ENCODE peak calls at places on chromosomes 7 and 10, in ten cellular contexts. T is CD4-positive, CD25-positive, alpha-beta regulatory T cell; L is NCI-H460; U is neural progenitor cell; M is T-cell; J is GM06990; I is activated T-cell treated with anti-CD3 and anti-CD28 coated beads for 48 hours; K is stimulated activated CD8-positive, alpha-beta memory T cell treated with anti-CD3 and anti-CD28 coated beads, Interleukin-15, amount 100 ng/mL, for 4 hours; G is T-helper 2 cell treated with Interferon-gamma antibody and Interleukin-4, amounts not matched to agents 5 μg/mL and 100 μg/mL, for 36 hours; S is right lobe of liver. W is an unnamed sample.

GRCh38 chr7:130982160-130982638 is 248.2 kb upstream of the KLF14 start:
- DNase-seq in L (peak; percentile 51), U (peak; percentile 53), S (no peak), G (peak; percentile 44), M (no peak), T (no peak), I (no peak), J (no peak), K (no peak), W (no peak)

GRCh38 chr10:33886299-33886698 is 551.8 kb upstream of the NRP1 start:
- DNase-seq in K (no peak), U (no peak), S (no peak), M (no peak), G (no peak), L (no peak), J (no peak), T (no peak), I (no peak), W (no peak)

GRCh38 chr10:98262571-98262970 is 5.4 kb downstream of the LOXL4 start:
- DNase-seq in U (no peak), L (peak; percentile 20), K (no peak), G (no peak), M (no peak), J (no peak), S (peak; percentile 86), I (no peak), T (no peak), W (no peak)

GRCh38 chr10:10826125-10826524 is 191.5 kb upstream of the CELF2 start:
- DNase-seq in M (no peak), J (no peak), I (no peak), G (no peak), L (no peak), U (no peak), K (no peak), T (no peak), S (no peak), W (no peak)

GRCh38 chr7:100894860-100895700 is 608 bp downstream of the ACHE start:
- DNase-seq in J (no peak), T (peak; percentile 36), M (peak; percentile 45), S (peak; percentile 66), G (no peak), I (peak; percentile 51), K (no peak), L (no peak), U (peak; percentile 93), W (no peak)

GRCh38 chr7:79090543-79090942 is 362.9 kb downstream of the MAGI2 start:
- DNase-seq in J (no peak), M (no peak), K (no peak), I (no peak), S (no peak), G (no peak), U (no peak), T (no peak), L (no peak), W (no peak)

GRCh38 chr7:41013117-41013516 is 689.8 kb downstream of the INHBA start:
- DNase-seq in S (no peak), U (no peak), M (no peak), I (no peak), T (no peak), L (no peak), J (no peak), K (no peak), G (no peak), W (no peak)

GRCh38 chr7:21256310-21256877 is 171.5 kb upstream of the SP4 start:
- DNase-seq in L (peak; percentile 36), S (no peak), U (peak; percentile 39), J (no peak), M (peak; percentile 7), I (no peak), K (no peak), T (no peak), G (no peak), W (no peak)

GRCh38 chr10:36880898-36881297 is 244.5 kb upstream of the ANKRD30A start:
- DNase-seq in M (no peak), K (no peak), J (no peak), T (no peak), L (peak; percentile 11), U (peak; percentile 36), I (no peak), G (no peak), S (no peak), W (no peak)

GRCh38 chr10:101029520-101030309 is 1.2 kb downstream of the PDZD7 start:
- DNase-seq in L (no peak), M (no peak), G (no peak), I (no peak), J (no peak), T (no peak), U (peak; percentile 64), K (no peak), S (no peak), W (no peak)

GRCh38 chr7:130400120-130400572 is 19.9 kb downstream of the CPA1 start:
- DNase-seq in U (no peak), M (no peak), K (no peak), J (no peak), G (no peak), L (no peak), T (no peak), I (no peak), S (no peak), W (no peak)

GRCh38 chr7:80677629-80678028 is 39.2 kb downstream of the CD36 start:
- DNase-seq in I (no peak), U (no peak), M (no peak), S (no peak), G (no peak), K (no peak), T (no peak), J (no peak), L (no peak), W (no peak)

GRCh38 chr7:102279537-102280400 is 6.9 kb upstream of the SH2B2 start:
- DNase-seq in I (peak; percentile 50), T (peak; percentile 42), S (no peak), U (peak; percentile 89), G (peak; percentile 29), K (peak; percentile 26), J (peak; percentile 79), M (peak; percentile 49), L (peak; percentile 51), W (no peak)

GRCh38 chr7:156666368-156667109 is 26.0 kb downstream of the RNF32 start:
- DNase-seq in K (no peak), G (no peak), M (no peak), L (no peak), U (no peak), J (no peak), I (no peak), S (no peak), T (no peak), W (no peak)